ENCODE peak calls at places on chromosomes 5 and 9, in nine cellular contexts. V is fibroblast of lung, G is cardiac muscle cell, I is left lung, C is A549, P is SK-N-SH, F is SJCRH30, X is lower lobe of right lung, Y is OCI-LY7. S is an unnamed sample. For H3K4me1, the result is how much of the 10 kb centered on the place peaks cover.

GRCh38 chr5:87787640-87788039 is 374.9 kb upstream of the CCNH start:
- DNase-seq in V (no peak), G (no peak), I (no peak), C (no peak), P (no peak), F (no peak), X (no peak), Y (no peak), S (no peak)

GRCh38 chr9:98132806-98133631 is 14.0 kb upstream of the TRIM14 start:
- DNase-seq in V (no peak), G (no peak), I (no peak), C (no peak), P (no peak), F (peak), X (no peak), Y (peak), S (no peak)

GRCh38 chr5:158268286-158268685 is 409.3 kb upstream of the CLINT1 start:
- DNase-seq in V (no peak), G (no peak), I (no peak), C (no peak), P (no peak), F (no peak), X (no peak), Y (no peak), S (no peak)

GRCh38 chr5:58348996-58349728 is 110.7 kb downstream of the PLK2 start:
- DNase-seq in V (no peak), G (no peak), I (no peak), C (no peak), P (no peak), F (no peak), X (no peak), Y (no peak), S (no peak)

GRCh38 chr9:37746448-37747270 is 6.9 kb upstream of the TRMT10B start:
- DNase-seq in V (peak), G (no peak), I (no peak), C (no peak), P (peak), F (peak), X (no peak), Y (no peak), S (no peak)

GRCh38 chr9:96868709-96869108 is 14.4 kb upstream of the ZNF782 start:
- DNase-seq in V (no peak), G (no peak), I (no peak), C (no peak), P (no peak), F (no peak), X (no peak), Y (no peak), S (no peak)

GRCh38 chr5:57777174-57777581 is 294.6 kb upstream of the ACTBL2 start:
- DNase-seq in V (no peak), G (no peak), I (no peak), C (no peak), P (no peak), F (peak), X (no peak), Y (no peak), S (no peak)

GRCh38 chr5:50766042-50766441 is 99.6 kb downstream of the PARP8 start:
- DNase-seq in V (no peak), G (no peak), I (no peak), C (no peak), P (no peak), F (no peak), X (no peak), Y (no peak), S (no peak)

GRCh38 chr5:15645776-15646175 is 145.8 kb downstream of the FBXL7 start:
- DNase-seq in V (peak), G (no peak), I (no peak), C (no peak), P (no peak), F (no peak), X (no peak), Y (no peak), S (no peak)

GRCh38 chr9:100474082-100474949 is 1.4 kb downstream of the TMEFF1 start:
- DNase-seq in V (no peak), G (peak), I (no peak), C (no peak), P (peak), F (peak), X (no peak), Y (peak), S (no peak)

GRCh38 chr9:2336055-2336454 is 285.5 kb upstream of the VLDLR start:
- DNase-seq in V (no peak), G (peak), I (no peak), C (peak), P (no peak), F (peak), X (no peak), Y (no peak), S (no peak)

GRCh38 chr5:127447822-127448221 is 69.6 kb upstream of the PRRC1 start:
- DNase-seq in V (peak), G (no peak), I (no peak), C (no peak), P (no peak), F (no peak), X (no peak), Y (no peak), S (no peak)

GRCh38 chr9:136093331-136093986 is 1.6 kb downstream of the NACC2 start:
- DNase-seq in V (peak), G (no peak), I (no peak), C (peak), P (peak), F (no peak), X (no peak), Y (no peak), S (no peak)
- H3K4me1 ChIP-seq in V (under half), G (under half), I (half or more), C (half or more), P (under half), F (under half), X (half or more), Y (under half), S (under half)

GRCh38 chr9:134004881-134005280 is 12.8 kb upstream of the VAV2 start:
- DNase-seq in V (no peak), G (no peak), I (no peak), C (no peak), P (no peak), F (no peak), X (no peak), Y (no peak), S (no peak)

GRCh38 chr9:134007150-134007549 is 15.0 kb upstream of the VAV2 start:
- DNase-seq in V (no peak), G (no peak), I (no peak), C (no peak), P (peak), F (peak), X (no peak), Y (no peak), S (no peak)

GRCh38 chr9:134003237-134003636 is 11.1 kb upstream of the VAV2 start:
- DNase-seq in V (no peak), G (no peak), I (no peak), C (no peak), P (no peak), F (no peak), X (no peak), Y (no peak), S (no peak)

GRCh38 chr9:134004131-134004873 is 12.2 kb upstream of the VAV2 start:
- DNase-seq in V (no peak), G (no peak), I (no peak), C (no peak), P (no peak), F (no peak), X (no peak), Y (no peak), S (no peak)

GRCh38 chr9:134005381-134005780 is 13.3 kb upstream of the VAV2 start:
- DNase-seq in V (no peak), G (no peak), I (no peak), C (no peak), P (no peak), F (no peak), X (no peak), Y (no peak), S (no peak)
- H3K4me3 ChIP-seq in V (no peak), G (no peak), I (no peak), C (no peak), P (no peak), F (no peak), X (no peak), Y (no peak), S (no peak)

GRCh38 chr5:179738725-179739124 is 6.1 kb downstream of the MAML1 start:
- DNase-seq in V (no peak), G (no peak), I (no peak), C (no peak), P (no peak), F (no peak), X (no peak), Y (no peak), S (no peak)
- H3K4me1 ChIP-seq in V (under half), G (under half), I (half or more), C (under half), P (under half), F (under half), X (half or more), Y (under half), S (under half)

GRCh38 chr9:136664799-136665082 is 2.0 kb downstream of the EGFL7 start:
- DNase-seq in V (no peak), G (no peak), I (no peak), C (no peak), P (no peak), F (no peak), X (no peak), Y (no peak), S (no peak)
- H3K4me3 ChIP-seq in V (no peak), G (no peak), I (peak), C (peak), P (no peak), F (no peak), X (peak), Y (no peak), S (no peak)

GRCh38 chr9:121651295-121652036 is at the start of gene DAB2IP:
- DNase-seq in V (peak), G (peak), I (peak), C (no peak), P (peak), F (peak), X (no peak), Y (no peak), S (peak)
- H3K4me1 ChIP-seq in V (under half), G (under half), I (under half), C (under half), P (under half), F (under half), X (under half), Y (under half), S (under half)

GRCh38 chr5:68331202-68332108 is 115.9 kb downstream of the PIK3R1 start:
- DNase-seq in V (peak), G (no peak), I (no peak), C (no peak), P (no peak), F (no peak), X (no peak), Y (no peak), S (no peak)
- H3K4me3 ChIP-seq in V (no peak), G (no peak), I (no peak), C (no peak), P (no peak), F (no peak), X (no peak), Y (no peak), S (no peak)

GRCh38 chr9:137318565-137318964 is 16.5 kb upstream of the NRARP start:
- DNase-seq in V (no peak), G (peak), I (no peak), C (no peak), P (peak), F (no peak), X (no peak), Y (no peak), S (no peak)
- H3K4me1 ChIP-seq in V (under half), G (under half), I (under half), C (under half), P (under half), F (under half), X (under half), Y (under half), S (under half)

GRCh38 chr5:39057745-39058144 is 16.5 kb downstream of the RICTOR start:
- DNase-seq in V (peak), G (no peak), I (no peak), C (no peak), P (no peak), F (no peak), X (no peak), Y (no peak), S (no peak)
- H3K4me3 ChIP-seq in V (peak), G (no peak), I (peak), C (peak), P (peak), F (no peak), X (peak), Y (peak), S (no peak)

GRCh38 chr5:31864015-31864414 is 225.1 kb downstream of the PDZD2 start:
- DNase-seq in V (no peak), G (no peak), I (no peak), C (no peak), P (peak), F (no peak), X (no peak), Y (no peak), S (no peak)
- H3K4me1 ChIP-seq in V (under half), G (under half), I (under half), C (under half), P (under half), F (under half), X (under half), Y (under half), S (under half)

GRCh38 chr9:111287127-111287526 is 42.9 kb downstream of the OR2K2 start:
- DNase-seq in V (peak), G (peak), I (no peak), C (peak), P (no peak), F (no peak), X (no peak), Y (no peak), S (no peak)

GRCh38 chr9:111284703-111285102 is 45.3 kb downstream of the OR2K2 start:
- DNase-seq in V (no peak), G (no peak), I (no peak), C (no peak), P (no peak), F (no peak), X (no peak), Y (no peak), S (no peak)

DNA sequence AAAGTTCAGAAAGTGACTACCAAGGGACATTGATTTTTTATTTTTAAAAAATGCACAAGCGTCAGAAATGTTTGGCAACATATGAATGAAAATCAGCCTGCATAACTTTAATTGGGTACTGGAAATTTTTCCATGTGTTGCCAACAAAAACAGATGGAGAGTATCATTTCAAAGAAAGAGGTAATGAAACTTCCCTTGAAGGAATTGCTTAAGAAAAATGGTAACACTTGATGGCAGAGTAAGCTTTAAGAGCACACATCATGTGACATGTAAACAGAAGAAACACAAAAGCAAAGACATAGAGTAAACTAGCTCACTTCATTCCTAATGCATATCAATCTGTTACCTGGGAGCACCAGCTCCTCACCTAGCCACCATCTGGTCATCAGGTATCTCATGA is 47.1 kb downstream of the OR2K2 start:
- DNase-seq in V (no peak), G (no peak), I (no peak), C (no peak), P (no peak), F (no peak), X (no peak), Y (no peak), S (no peak)
- H3K4me3 ChIP-seq in V (no peak), G (no peak), I (no peak), C (no peak), P (no peak), F (no peak), X (no peak), Y (no peak), S (no peak)